ENCODE peak calls at places on chromosomes 12 and 14, in eight cellular contexts. One of them, this sample, is unnamed.
A peak's percentile ranks its signal among the peaks of the same experiment; 100 is the strongest.

GRCh38 chr12:102948941-102949352 is 8.5 kb upstream of the ASCL1 start:
- DNase-seq in lower lobe of right lung: no peak
- DNase-seq in GM06990: no peak
- DNase-seq in omental fat pad: peak; percentile 60
- DNase-seq in PC-3: peak; percentile 64
- DNase-seq in progenitor cell of endocrine pancreas: peak; percentile 64
- DNase-seq in Peyer's patch: peak; percentile 72
- DNase-seq in cardiac fibroblast: peak; percentile 53
- DNase-seq in this sample: peak; percentile 58

GRCh38 chr14:104206281-104206904 is 68.0 kb downstream of the KIF26A start:
- DNase-seq in progenitor cell of endocrine pancreas: peak; percentile 27
- DNase-seq in omental fat pad: no peak
- DNase-seq in Peyer's patch: peak; percentile 65
- DNase-seq in PC-3: no peak
- DNase-seq in cardiac fibroblast: no peak
- DNase-seq in GM06990: no peak
- DNase-seq in lower lobe of right lung: no peak
- DNase-seq in this sample: peak; percentile 81

GRCh38 chr12:12072064-12072760 is 1.5 kb downstream of the BCL2L14 start:
- DNase-seq in Peyer's patch: peak; percentile 77
- DNase-seq in progenitor cell of endocrine pancreas: peak; percentile 36
- DNase-seq in omental fat pad: no peak
- DNase-seq in GM06990: peak; percentile 50
- DNase-seq in PC-3: no peak
- DNase-seq in lower lobe of right lung: peak; percentile 62
- DNase-seq in cardiac fibroblast: no peak
- DNase-seq in this sample: peak; percentile 77

GRCh38 chr14:58368951-58369350 is 26.8 kb upstream of the TOMM20L start:
- DNase-seq in lower lobe of right lung: no peak
- DNase-seq in cardiac fibroblast: peak; percentile 26
- DNase-seq in omental fat pad: no peak
- DNase-seq in Peyer's patch: no peak
- DNase-seq in PC-3: no peak
- DNase-seq in GM06990: no peak
- DNase-seq in progenitor cell of endocrine pancreas: no peak
- DNase-seq in this sample: no peak

GRCh38 chr12:14873440-14874185 is 12.0 kb downstream of the MGP start:
- DNase-seq in cardiac fibroblast: no peak
- DNase-seq in omental fat pad: no peak
- DNase-seq in Peyer's patch: no peak
- DNase-seq in GM06990: no peak
- DNase-seq in progenitor cell of endocrine pancreas: no peak
- DNase-seq in lower lobe of right lung: no peak
- DNase-seq in PC-3: no peak
- DNase-seq in this sample: no peak

GRCh38 chr12:68529466-68529865 is 81.2 kb upstream of the RAP1B start:
- DNase-seq in PC-3: no peak
- DNase-seq in GM06990: no peak
- DNase-seq in Peyer's patch: no peak
- DNase-seq in lower lobe of right lung: no peak
- DNase-seq in omental fat pad: no peak
- DNase-seq in progenitor cell of endocrine pancreas: no peak
- DNase-seq in cardiac fibroblast: no peak
- DNase-seq in this sample: no peak

GRCh38 chr12:67268335-67268895 is 743 bp upstream of the CAND1 start:
- DNase-seq in progenitor cell of endocrine pancreas: peak; percentile 61
- DNase-seq in GM06990: peak; percentile 84
- DNase-seq in lower lobe of right lung: peak; percentile 86
- DNase-seq in cardiac fibroblast: peak; percentile 99
- DNase-seq in PC-3: peak; percentile 97
- DNase-seq in Peyer's patch: peak; percentile 95
- DNase-seq in omental fat pad: peak; percentile 73
- DNase-seq in this sample: peak; percentile 93

GRCh38 chr14:65301862-65302539 is 110.5 kb upstream of the FUT8 start:
- DNase-seq in cardiac fibroblast: no peak
- DNase-seq in progenitor cell of endocrine pancreas: no peak
- DNase-seq in GM06990: peak; percentile 70
- DNase-seq in Peyer's patch: no peak
- DNase-seq in PC-3: peak; percentile 47
- DNase-seq in omental fat pad: no peak
- DNase-seq in lower lobe of right lung: no peak
- DNase-seq in this sample: no peak

GRCh38 chr12:50786498-50787231 is 22.8 kb downstream of the ATF1 start:
- DNase-seq in Peyer's patch: no peak
- DNase-seq in PC-3: peak; percentile 98
- DNase-seq in omental fat pad: no peak
- DNase-seq in lower lobe of right lung: no peak
- DNase-seq in progenitor cell of endocrine pancreas: no peak
- DNase-seq in cardiac fibroblast: peak; percentile 93
- DNase-seq in GM06990: no peak
- DNase-seq in this sample: no peak

GRCh38 chr14:68654471-68654941 is 138.4 kb downstream of the ZFP36L1 start:
- DNase-seq in progenitor cell of endocrine pancreas: no peak
- DNase-seq in Peyer's patch: no peak
- DNase-seq in omental fat pad: no peak
- DNase-seq in cardiac fibroblast: peak; percentile 41
- DNase-seq in GM06990: no peak
- DNase-seq in lower lobe of right lung: no peak
- DNase-seq in PC-3: no peak
- DNase-seq in this sample: no peak

GRCh38 chr12:94244165-94245133 is 96.1 kb downstream of the PLXNC1 start:
- DNase-seq in omental fat pad: no peak
- DNase-seq in Peyer's patch: peak; percentile 82
- DNase-seq in progenitor cell of endocrine pancreas: no peak
- DNase-seq in GM06990: peak; percentile 65
- DNase-seq in PC-3: no peak
- DNase-seq in cardiac fibroblast: no peak
- DNase-seq in lower lobe of right lung: peak; percentile 72
- DNase-seq in this sample: peak; percentile 31

GRCh38 chr12:11839093-11839641 is 189.7 kb downstream of the ETV6 start:
- DNase-seq in progenitor cell of endocrine pancreas: no peak
- DNase-seq in cardiac fibroblast: peak; percentile 83
- DNase-seq in Peyer's patch: peak; percentile 76
- DNase-seq in PC-3: peak; percentile 49
- DNase-seq in lower lobe of right lung: no peak
- DNase-seq in omental fat pad: no peak
- DNase-seq in GM06990: no peak
- DNase-seq in this sample: no peak

GRCh38 chr14:73634333-73634833 is 10.4 kb upstream of the DNAL1 start:
- DNase-seq in progenitor cell of endocrine pancreas: peak; percentile 48
- DNase-seq in cardiac fibroblast: peak; percentile 24
- DNase-seq in Peyer's patch: peak; percentile 58
- DNase-seq in GM06990: peak; percentile 18
- DNase-seq in lower lobe of right lung: peak; percentile 55
- DNase-seq in omental fat pad: no peak
- DNase-seq in PC-3: peak; percentile 40
- DNase-seq in this sample: no peak

GRCh38 chr12:46891306-46891705 is 65.5 kb upstream of the SLC38A4 start:
- DNase-seq in Peyer's patch: no peak
- DNase-seq in cardiac fibroblast: no peak
- DNase-seq in GM06990: no peak
- DNase-seq in progenitor cell of endocrine pancreas: no peak
- DNase-seq in PC-3: peak; percentile 24
- DNase-seq in lower lobe of right lung: no peak
- DNase-seq in omental fat pad: no peak
- DNase-seq in this sample: no peak

GRCh38 chr12:10110256-10110844 is 11.6 kb upstream of the CLEC1A start:
- DNase-seq in cardiac fibroblast: no peak
- DNase-seq in lower lobe of right lung: no peak
- DNase-seq in progenitor cell of endocrine pancreas: no peak
- DNase-seq in PC-3: no peak
- DNase-seq in omental fat pad: no peak
- DNase-seq in Peyer's patch: no peak
- DNase-seq in GM06990: no peak
- DNase-seq in this sample: no peak

GRCh38 chr14:103186894-103187586 is 63.8 kb downstream of the TNFAIP2 start:
- DNase-seq in GM06990: no peak
- DNase-seq in cardiac fibroblast: no peak
- DNase-seq in lower lobe of right lung: no peak
- DNase-seq in Peyer's patch: peak; percentile 86
- DNase-seq in omental fat pad: no peak
- DNase-seq in progenitor cell of endocrine pancreas: peak; percentile 33
- DNase-seq in PC-3: no peak
- DNase-seq in this sample: peak; percentile 66

GRCh38 chr12:30822385-30823139 is 67.8 kb upstream of the CAPRIN2 start:
- DNase-seq in progenitor cell of endocrine pancreas: peak; percentile 74
- DNase-seq in cardiac fibroblast: peak; percentile 56
- DNase-seq in Peyer's patch: peak; percentile 72
- DNase-seq in PC-3: no peak
- DNase-seq in omental fat pad: peak; percentile 33
- DNase-seq in GM06990: peak; percentile 17
- DNase-seq in lower lobe of right lung: peak; percentile 76
- DNase-seq in this sample: peak; percentile 66

GRCh38 chr14:104346112-104346462 is 207.7 kb downstream of the KIF26A start:
- DNase-seq in Peyer's patch: no peak
- DNase-seq in cardiac fibroblast: no peak
- DNase-seq in GM06990: no peak
- DNase-seq in lower lobe of right lung: peak; percentile 38
- DNase-seq in omental fat pad: no peak
- DNase-seq in progenitor cell of endocrine pancreas: no peak
- DNase-seq in PC-3: peak; percentile 39
- DNase-seq in this sample: no peak

DNA sequence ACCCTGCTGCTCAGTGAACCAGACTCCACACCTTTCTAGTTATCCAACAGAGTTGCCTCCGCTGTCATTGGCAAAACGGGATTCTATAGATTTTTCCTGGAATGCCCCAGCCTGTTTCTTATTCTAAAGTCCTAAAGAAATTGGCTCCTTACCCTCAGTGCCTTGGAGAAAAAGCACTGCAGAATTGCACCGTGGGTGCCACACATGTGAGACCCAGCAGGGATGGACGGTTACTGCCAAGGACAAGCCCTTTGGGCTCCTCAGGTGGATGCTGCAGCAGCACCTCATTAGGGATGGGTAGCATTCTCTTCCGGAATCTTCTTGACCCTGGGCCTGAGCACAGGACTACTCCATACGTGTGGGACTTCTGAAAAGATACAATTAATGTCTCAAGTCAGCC is 121.5 kb downstream of the GCH1 start:
- DNase-seq in progenitor cell of endocrine pancreas: no peak
- DNase-seq in PC-3: no peak
- DNase-seq in Peyer's patch: no peak
- DNase-seq in cardiac fibroblast: no peak
- DNase-seq in GM06990: no peak
- DNase-seq in lower lobe of right lung: no peak
- DNase-seq in omental fat pad: no peak
- DNase-seq in this sample: no peak
- TF ChIP-seq CTCF in progenitor cell of endocrine pancreas: no peak
- TF ChIP-seq CTCF in PC-3: no peak
- TF ChIP-seq CTCF in Peyer's patch: no peak
- TF ChIP-seq CTCF in cardiac fibroblast: no peak
- TF ChIP-seq CTCF in GM06990: no peak
- TF ChIP-seq CTCF in lower lobe of right lung: no peak
- TF ChIP-seq CTCF in omental fat pad: no peak
- TF ChIP-seq CTCF in this sample: no peak

GRCh38 chr12:6582196-6582595 is 14.1 kb upstream of the NOP2 start:
- DNase-seq in PC-3: no peak
- DNase-seq in omental fat pad: no peak
- DNase-seq in progenitor cell of endocrine pancreas: no peak
- DNase-seq in GM06990: no peak
- DNase-seq in Peyer's patch: no peak
- DNase-seq in lower lobe of right lung: no peak
- DNase-seq in cardiac fibroblast: no peak
- DNase-seq in this sample: no peak
- TF ChIP-seq CTCF in PC-3: peak; percentile 29
- TF ChIP-seq CTCF in omental fat pad: no peak
- TF ChIP-seq CTCF in progenitor cell of endocrine pancreas: peak; percentile 45
- TF ChIP-seq CTCF in GM06990: no peak
- TF ChIP-seq CTCF in Peyer's patch: no peak
- TF ChIP-seq CTCF in lower lobe of right lung: no peak
- TF ChIP-seq CTCF in cardiac fibroblast: no peak
- TF ChIP-seq CTCF in this sample: no peak

DNA sequence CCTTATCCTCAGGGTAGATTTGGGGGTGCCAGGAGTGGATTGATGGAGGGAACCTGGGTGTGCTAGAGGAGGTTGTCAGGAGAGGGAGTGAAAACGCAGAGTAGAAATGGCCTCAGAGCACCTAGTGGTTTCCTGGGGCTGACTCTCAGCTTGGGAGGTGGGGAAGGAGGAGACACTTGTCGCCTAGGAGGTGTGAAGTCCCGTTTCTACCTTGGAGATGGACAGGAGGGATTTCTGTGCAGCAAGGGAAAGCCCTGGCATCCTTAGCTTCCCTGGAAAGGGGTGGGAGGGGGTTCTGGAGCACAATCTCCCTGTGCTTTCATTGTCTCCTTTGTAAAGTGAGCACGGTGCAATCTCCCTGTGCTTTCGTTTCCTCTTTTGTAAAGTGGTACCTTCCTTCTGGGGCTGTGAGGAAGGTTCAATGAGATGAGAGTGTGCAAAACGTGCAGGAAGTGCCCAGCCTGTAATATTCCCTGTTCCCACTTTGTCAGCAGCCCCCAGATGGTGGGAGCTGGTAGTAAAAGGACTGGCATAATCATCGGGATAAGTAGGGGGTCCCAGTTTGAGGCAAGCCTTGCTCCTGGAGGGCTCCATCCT is 1.6 kb downstream of the OAS3 start:
- DNase-seq in PC-3: no peak
- DNase-seq in cardiac fibroblast: no peak
- DNase-seq in lower lobe of right lung: no peak
- DNase-seq in omental fat pad: no peak
- DNase-seq in Peyer's patch: no peak
- DNase-seq in GM06990: peak; percentile 54
- DNase-seq in progenitor cell of endocrine pancreas: no peak
- DNase-seq in this sample: no peak
- TF ChIP-seq CTCF in PC-3: no peak
- TF ChIP-seq CTCF in cardiac fibroblast: no peak
- TF ChIP-seq CTCF in lower lobe of right lung: no peak
- TF ChIP-seq CTCF in omental fat pad: no peak
- TF ChIP-seq CTCF in Peyer's patch: no peak
- TF ChIP-seq CTCF in GM06990: no peak
- TF ChIP-seq CTCF in progenitor cell of endocrine pancreas: no peak
- TF ChIP-seq CTCF in this sample: no peak

DNA sequence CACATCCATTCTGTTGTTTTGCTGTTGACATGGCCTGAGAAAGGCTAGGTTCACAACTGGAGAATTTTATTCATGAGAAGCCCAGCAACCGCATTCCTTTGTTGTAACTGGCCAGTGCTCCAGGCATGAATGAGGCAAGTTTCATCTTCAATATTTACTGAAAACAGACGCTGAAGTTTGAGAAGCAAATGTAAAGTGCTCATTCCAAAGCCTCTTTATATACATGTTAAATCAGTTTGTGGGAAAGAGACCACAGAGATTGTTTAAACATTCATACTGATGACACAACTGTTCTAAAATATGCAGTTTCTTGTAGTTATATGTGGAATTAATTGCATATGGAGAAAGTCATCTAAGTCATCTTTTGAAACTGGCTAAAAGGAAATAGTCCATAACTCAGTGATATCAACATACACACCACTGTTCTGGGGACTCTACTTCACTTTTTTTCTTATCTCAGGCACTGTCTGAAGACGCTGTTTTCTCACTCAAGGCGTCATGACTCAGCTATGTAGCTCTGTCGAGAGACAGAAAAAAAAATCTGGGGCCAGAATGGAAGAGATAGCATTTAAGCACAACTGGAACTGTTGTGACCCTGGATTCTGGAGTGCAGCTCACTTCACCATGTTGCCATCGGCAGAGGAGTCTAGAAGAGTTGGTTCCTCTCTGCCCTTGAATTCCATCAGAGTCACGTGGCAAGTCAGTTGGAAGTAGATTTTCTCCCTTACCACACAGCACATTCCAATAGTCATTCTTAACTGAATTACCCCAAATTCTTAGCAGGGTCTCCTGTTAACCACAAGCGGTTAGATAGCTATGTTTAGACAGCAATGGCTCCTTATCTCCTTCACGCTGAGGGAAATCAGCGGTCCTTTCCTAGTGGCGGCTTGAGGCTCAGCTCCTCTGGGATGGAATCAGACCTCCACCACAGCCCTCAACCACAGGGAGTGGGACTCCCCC is 258.4 kb upstream of the HMGA2 start:
- DNase-seq in omental fat pad: no peak
- DNase-seq in PC-3: peak; percentile 73
- DNase-seq in progenitor cell of endocrine pancreas: no peak
- DNase-seq in GM06990: no peak
- DNase-seq in Peyer's patch: no peak
- DNase-seq in lower lobe of right lung: no peak
- DNase-seq in cardiac fibroblast: peak; percentile 93
- DNase-seq in this sample: no peak
- TF ChIP-seq CTCF in omental fat pad: no peak
- TF ChIP-seq CTCF in PC-3: no peak
- TF ChIP-seq CTCF in progenitor cell of endocrine pancreas: no peak
- TF ChIP-seq CTCF in GM06990: no peak
- TF ChIP-seq CTCF in Peyer's patch: no peak
- TF ChIP-seq CTCF in lower lobe of right lung: no peak
- TF ChIP-seq CTCF in cardiac fibroblast: no peak
- TF ChIP-seq CTCF in this sample: no peak